ENCODE peak calls at places on chromosomes 6 and 20, in seven cellular contexts. One of them, this sample, is unnamed. For H3K9me3, the result is how much of the 10 kb centered on the place peaks cover.

GRCh38 chr20:63686094-63686491 is 10.4 kb upstream of the TNFRSF6B start:
- DNase-seq in H1: no peak
- DNase-seq in HCT116: no peak
- DNase-seq in endothelial cell of umbilical vein: no peak
- DNase-seq in prostate gland: no peak
- DNase-seq in esophagus muscularis mucosa: no peak
- DNase-seq in transverse colon: no peak
- DNase-seq in this sample: peak

GRCh38 chr20:17612287-17612974 is 42.6 kb downstream of the DSTN start:
- DNase-seq in H1: no peak
- DNase-seq in HCT116: no peak
- DNase-seq in endothelial cell of umbilical vein: no peak
- DNase-seq in prostate gland: no peak
- DNase-seq in esophagus muscularis mucosa: peak
- DNase-seq in transverse colon: peak
- DNase-seq in this sample: peak

GRCh38 chr6:2725999-2726567 is 24.6 kb downstream of the MYLK4 start:
- DNase-seq in H1: no peak
- DNase-seq in HCT116: no peak
- DNase-seq in endothelial cell of umbilical vein: peak
- DNase-seq in prostate gland: no peak
- DNase-seq in esophagus muscularis mucosa: no peak
- DNase-seq in transverse colon: no peak
- DNase-seq in this sample: no peak

GRCh38 chr6:57261896-57262295 is 39.8 kb upstream of the RAB23 start:
- DNase-seq in H1: no peak
- DNase-seq in HCT116: no peak
- DNase-seq in endothelial cell of umbilical vein: no peak
- DNase-seq in prostate gland: no peak
- DNase-seq in esophagus muscularis mucosa: no peak
- DNase-seq in transverse colon: no peak
- DNase-seq in this sample: no peak

GRCh38 chr20:31330893-31331292 is 22.5 kb upstream of the DEFB116 start:
- DNase-seq in H1: no peak
- DNase-seq in HCT116: no peak
- DNase-seq in endothelial cell of umbilical vein: no peak
- DNase-seq in prostate gland: no peak
- DNase-seq in esophagus muscularis mucosa: no peak
- DNase-seq in transverse colon: no peak
- DNase-seq in this sample: no peak

GRCh38 chr20:34538671-34539123 is 19.8 kb upstream of the MAP1LC3A start:
- DNase-seq in H1: no peak
- DNase-seq in HCT116: no peak
- DNase-seq in endothelial cell of umbilical vein: peak
- DNase-seq in prostate gland: no peak
- DNase-seq in esophagus muscularis mucosa: no peak
- DNase-seq in transverse colon: peak
- DNase-seq in this sample: peak

GRCh38 chr20:64109390-64109747 is 2.0 kb upstream of the NPBWR2 start:
- DNase-seq in H1: no peak
- DNase-seq in HCT116: no peak
- DNase-seq in endothelial cell of umbilical vein: no peak
- DNase-seq in prostate gland: no peak
- DNase-seq in esophagus muscularis mucosa: no peak
- DNase-seq in transverse colon: peak
- DNase-seq in this sample: no peak

GRCh38 chr6:170449231-170449630 is 103.9 kb downstream of the PSMB1 start:
- DNase-seq in H1: no peak
- DNase-seq in HCT116: no peak
- DNase-seq in endothelial cell of umbilical vein: no peak
- DNase-seq in prostate gland: no peak
- DNase-seq in esophagus muscularis mucosa: no peak
- DNase-seq in transverse colon: no peak
- DNase-seq in this sample: no peak

GRCh38 chr6:170212051-170212756 is 78.7 kb downstream of the DLL1 start:
- DNase-seq in H1: no peak
- DNase-seq in HCT116: no peak
- DNase-seq in endothelial cell of umbilical vein: no peak
- DNase-seq in prostate gland: peak
- DNase-seq in esophagus muscularis mucosa: peak
- DNase-seq in transverse colon: no peak
- DNase-seq in this sample: peak

GRCh38 chr20:840858-841567 is 7.5 kb downstream of the FAM110A start:
- DNase-seq in H1: no peak
- DNase-seq in HCT116: no peak
- DNase-seq in endothelial cell of umbilical vein: no peak
- DNase-seq in prostate gland: peak
- DNase-seq in esophagus muscularis mucosa: no peak
- DNase-seq in transverse colon: peak
- DNase-seq in this sample: peak

GRCh38 chr20:25856256-25856884 is 159.7 kb upstream of the ZNF337 start:
- DNase-seq in H1: no peak
- DNase-seq in HCT116: no peak
- DNase-seq in endothelial cell of umbilical vein: no peak
- DNase-seq in prostate gland: no peak
- DNase-seq in esophagus muscularis mucosa: no peak
- DNase-seq in transverse colon: no peak
- DNase-seq in this sample: no peak

GRCh38 chr20:46350201-46350985 is 42.1 kb upstream of the CDH22 start:
- DNase-seq in H1: no peak
- DNase-seq in HCT116: no peak
- DNase-seq in endothelial cell of umbilical vein: peak
- DNase-seq in prostate gland: no peak
- DNase-seq in esophagus muscularis mucosa: no peak
- DNase-seq in transverse colon: peak
- DNase-seq in this sample: no peak

GRCh38 chr6:84260186-84260585 is 32.7 kb upstream of the CEP162 start:
- DNase-seq in H1: no peak
- DNase-seq in HCT116: no peak
- DNase-seq in endothelial cell of umbilical vein: no peak
- DNase-seq in prostate gland: no peak
- DNase-seq in esophagus muscularis mucosa: no peak
- DNase-seq in transverse colon: no peak
- DNase-seq in this sample: no peak

GRCh38 chr6:128532110-128532509 is 11.7 kb upstream of the PTPRK start:
- DNase-seq in H1: no peak
- DNase-seq in HCT116: no peak
- DNase-seq in endothelial cell of umbilical vein: no peak
- DNase-seq in prostate gland: no peak
- DNase-seq in esophagus muscularis mucosa: no peak
- DNase-seq in transverse colon: no peak
- DNase-seq in this sample: no peak

GRCh38 chr20:38951611-38952010 is 10.5 kb upstream of the DHX35 start:
- DNase-seq in H1: no peak
- DNase-seq in HCT116: no peak
- DNase-seq in endothelial cell of umbilical vein: no peak
- DNase-seq in prostate gland: no peak
- DNase-seq in esophagus muscularis mucosa: no peak
- DNase-seq in transverse colon: no peak
- DNase-seq in this sample: no peak

GRCh38 chr20:13261460-13262301 is 40.6 kb downstream of the ISM1 start:
- DNase-seq in H1: peak
- DNase-seq in HCT116: peak
- DNase-seq in endothelial cell of umbilical vein: peak
- DNase-seq in prostate gland: no peak
- DNase-seq in esophagus muscularis mucosa: no peak
- DNase-seq in transverse colon: peak
- DNase-seq in this sample: no peak

GRCh38 chr20:48224531-48224930 is 439.2 kb upstream of the SULF2 start:
- DNase-seq in H1: no peak
- DNase-seq in HCT116: no peak
- DNase-seq in endothelial cell of umbilical vein: no peak
- DNase-seq in prostate gland: no peak
- DNase-seq in esophagus muscularis mucosa: no peak
- DNase-seq in transverse colon: no peak
- DNase-seq in this sample: no peak

GRCh38 chr6:80959034-80959433 is 793.4 kb downstream of the TENT5A start:
- DNase-seq in H1: no peak
- DNase-seq in HCT116: no peak
- DNase-seq in endothelial cell of umbilical vein: no peak
- DNase-seq in prostate gland: no peak
- DNase-seq in esophagus muscularis mucosa: no peak
- DNase-seq in transverse colon: no peak
- DNase-seq in this sample: no peak

GRCh38 chr6:15642276-15642675 is 20.6 kb downstream of the DTNBP1 start:
- DNase-seq in H1: no peak
- DNase-seq in HCT116: no peak
- DNase-seq in endothelial cell of umbilical vein: no peak
- DNase-seq in prostate gland: no peak
- DNase-seq in esophagus muscularis mucosa: no peak
- DNase-seq in transverse colon: no peak
- DNase-seq in this sample: no peak

GRCh38 chr6:140782941-140783340 is 1349.8 kb upstream of the GJE1 start:
- DNase-seq in H1: no peak
- DNase-seq in HCT116: no peak
- DNase-seq in endothelial cell of umbilical vein: no peak
- DNase-seq in prostate gland: no peak
- DNase-seq in esophagus muscularis mucosa: no peak
- DNase-seq in transverse colon: no peak
- DNase-seq in this sample: no peak

GRCh38 chr6:122623279-122623678 is 13.1 kb downstream of the PKIB start:
- DNase-seq in H1: no peak
- DNase-seq in HCT116: no peak
- DNase-seq in endothelial cell of umbilical vein: no peak
- DNase-seq in prostate gland: no peak
- DNase-seq in esophagus muscularis mucosa: no peak
- DNase-seq in transverse colon: no peak
- DNase-seq in this sample: no peak

GRCh38 chr20:1945660-1946059 is 48.2 kb downstream of the PDYN start:
- DNase-seq in H1: no peak
- DNase-seq in HCT116: no peak
- DNase-seq in endothelial cell of umbilical vein: no peak
- DNase-seq in prostate gland: no peak
- DNase-seq in esophagus muscularis mucosa: no peak
- DNase-seq in transverse colon: no peak
- DNase-seq in this sample: no peak

GRCh38 chr6:136921936-136922679 is at the start of gene SLC35D3:
- DNase-seq in H1: no peak
- DNase-seq in HCT116: no peak
- DNase-seq in endothelial cell of umbilical vein: peak
- DNase-seq in prostate gland: no peak
- DNase-seq in esophagus muscularis mucosa: peak
- DNase-seq in transverse colon: no peak
- DNase-seq in this sample: peak

DNA sequence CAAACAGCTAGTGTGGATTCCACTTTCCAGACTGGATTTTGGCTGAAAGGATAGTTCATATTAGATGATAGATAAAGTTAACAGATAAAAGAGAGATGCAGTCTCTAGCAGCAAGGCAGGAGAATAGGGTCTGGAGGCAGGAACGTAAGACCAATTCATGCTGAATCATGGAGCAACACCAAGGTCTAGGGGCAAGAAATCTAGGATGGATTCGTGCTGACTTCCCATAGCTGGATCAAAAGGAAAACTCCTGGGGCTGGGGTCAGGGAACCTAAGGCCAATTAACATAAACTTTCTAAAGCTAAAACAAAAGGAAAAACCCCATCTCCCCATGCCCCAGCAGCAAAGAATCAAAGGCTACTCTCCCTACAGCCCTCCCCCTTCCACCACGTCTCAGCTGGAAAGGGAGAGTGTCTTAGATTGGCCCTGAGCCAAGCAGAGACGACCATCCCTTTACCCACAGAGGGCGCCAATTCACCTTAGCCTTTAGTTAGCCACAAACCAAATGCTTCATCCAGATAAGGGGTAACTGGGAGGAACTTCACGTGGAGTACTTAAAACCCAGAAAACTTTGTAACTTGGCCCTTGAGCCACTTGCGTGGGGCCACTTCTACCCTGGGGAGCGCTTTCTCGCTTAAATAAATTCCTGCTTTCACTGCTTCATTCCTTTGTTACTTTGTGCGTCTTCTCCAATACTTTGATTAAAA is 7.6 kb downstream of the TREM1 start:
- DNase-seq in H1: peak
- DNase-seq in HCT116: peak
- DNase-seq in endothelial cell of umbilical vein: peak
- DNase-seq in prostate gland: peak
- DNase-seq in esophagus muscularis mucosa: peak
- DNase-seq in transverse colon: peak
- DNase-seq in this sample: peak
- TF ChIP-seq POLR2AphosphoS5 in H1: no peak
- TF ChIP-seq POLR2AphosphoS5 in HCT116: peak
- TF ChIP-seq POLR2AphosphoS5 in endothelial cell of umbilical vein: no peak
- TF ChIP-seq POLR2AphosphoS5 in prostate gland: no peak
- TF ChIP-seq POLR2AphosphoS5 in esophagus muscularis mucosa: no peak
- TF ChIP-seq POLR2AphosphoS5 in transverse colon: no peak
- TF ChIP-seq POLR2AphosphoS5 in this sample: no peak

GRCh38 chr6:105294129-105294528 is 108.8 kb downstream of the PREP start:
- DNase-seq in H1: no peak
- DNase-seq in HCT116: no peak
- DNase-seq in endothelial cell of umbilical vein: no peak
- DNase-seq in prostate gland: no peak
- DNase-seq in esophagus muscularis mucosa: no peak
- DNase-seq in transverse colon: no peak
- DNase-seq in this sample: no peak

GRCh38 chr6:105291525-105291924 is 111.4 kb downstream of the PREP start:
- DNase-seq in H1: no peak
- DNase-seq in HCT116: no peak
- DNase-seq in endothelial cell of umbilical vein: no peak
- DNase-seq in prostate gland: no peak
- DNase-seq in esophagus muscularis mucosa: no peak
- DNase-seq in transverse colon: no peak
- DNase-seq in this sample: no peak

GRCh38 chr6:105292689-105293339 is 110.1 kb downstream of the PREP start:
- DNase-seq in H1: no peak
- DNase-seq in HCT116: no peak
- DNase-seq in endothelial cell of umbilical vein: no peak
- DNase-seq in prostate gland: no peak
- DNase-seq in esophagus muscularis mucosa: no peak
- DNase-seq in transverse colon: no peak
- DNase-seq in this sample: no peak
- H3K9me3 ChIP-seq in H1: under half
- H3K9me3 ChIP-seq in HCT116: under half
- H3K9me3 ChIP-seq in endothelial cell of umbilical vein: under half
- H3K9me3 ChIP-seq in prostate gland: under half
- H3K9me3 ChIP-seq in esophagus muscularis mucosa: under half
- H3K9me3 ChIP-seq in transverse colon: under half
- H3K9me3 ChIP-seq in this sample: under half

GRCh38 chr6:79233611-79234149 is 802 bp downstream of the HMGN3 start:
- DNase-seq in H1: peak
- DNase-seq in HCT116: peak
- DNase-seq in endothelial cell of umbilical vein: peak
- DNase-seq in prostate gland: peak
- DNase-seq in esophagus muscularis mucosa: peak
- DNase-seq in transverse colon: peak
- DNase-seq in this sample: peak
- TF ChIP-seq POLR2AphosphoS5 in H1: peak
- TF ChIP-seq POLR2AphosphoS5 in HCT116: peak
- TF ChIP-seq POLR2AphosphoS5 in endothelial cell of umbilical vein: peak
- TF ChIP-seq POLR2AphosphoS5 in prostate gland: peak
- TF ChIP-seq POLR2AphosphoS5 in esophagus muscularis mucosa: peak
- TF ChIP-seq POLR2AphosphoS5 in transverse colon: peak
- TF ChIP-seq POLR2AphosphoS5 in this sample: peak

DNA sequence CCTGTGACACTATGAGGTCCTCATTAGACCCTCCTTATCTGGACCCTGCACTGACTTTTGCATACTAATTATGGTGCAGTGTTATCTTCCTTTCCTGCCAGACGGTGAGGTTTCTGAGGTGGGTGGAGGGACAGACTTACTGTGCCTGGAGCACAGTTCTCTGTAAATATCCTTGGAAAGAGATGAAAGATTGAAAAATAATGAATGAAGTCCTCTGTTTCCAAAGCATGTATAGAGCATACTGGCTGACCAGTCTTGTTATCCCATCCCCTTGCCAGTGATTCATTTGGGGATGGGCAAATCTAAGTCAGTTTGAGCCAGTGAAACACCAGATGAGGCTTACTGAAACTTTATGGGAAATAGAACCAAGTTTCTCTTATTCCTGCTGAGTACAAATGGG is 152.6 kb upstream of the HDDC2 start:
- DNase-seq in H1: no peak
- DNase-seq in HCT116: no peak
- DNase-seq in endothelial cell of umbilical vein: no peak
- DNase-seq in prostate gland: no peak
- DNase-seq in esophagus muscularis mucosa: no peak
- DNase-seq in transverse colon: no peak
- DNase-seq in this sample: no peak
- H3K9me3 ChIP-seq in H1: under half
- H3K9me3 ChIP-seq in HCT116: under half
- H3K9me3 ChIP-seq in endothelial cell of umbilical vein: under half
- H3K9me3 ChIP-seq in prostate gland: under half
- H3K9me3 ChIP-seq in esophagus muscularis mucosa: under half
- H3K9me3 ChIP-seq in transverse colon: under half
- H3K9me3 ChIP-seq in this sample: under half